ENCODE peak calls at places on chromosomes 13 and 19, in five cellular contexts. One of them, this sample, is unnamed.

GRCh38 chr19:2574971-2575630 is 99.2 kb downstream of the GADD45B start:
- DNase-seq in mucosa of gallbladder: no peak
- DNase-seq in ACHN: no peak
- DNase-seq in effector memory CD4-positive, alpha-beta T cell: no peak
- DNase-seq in WERI-Rb-1: no peak
- DNase-seq in this sample: no peak

GRCh38 chr19:38928406-38929001 is 2.1 kb downstream of the SARS2 start:
- DNase-seq in mucosa of gallbladder: no peak
- DNase-seq in ACHN: no peak
- DNase-seq in effector memory CD4-positive, alpha-beta T cell: no peak
- DNase-seq in WERI-Rb-1: no peak
- DNase-seq in this sample: no peak

GRCh38 chr13:49371943-49372636 is 71.8 kb downstream of the CAB39L start:
- DNase-seq in mucosa of gallbladder: no peak
- DNase-seq in ACHN: no peak
- DNase-seq in effector memory CD4-positive, alpha-beta T cell: no peak
- DNase-seq in WERI-Rb-1: no peak
- DNase-seq in this sample: no peak

GRCh38 chr13:33109801-33110200 is 93.6 kb downstream of the KL start:
- DNase-seq in mucosa of gallbladder: no peak
- DNase-seq in ACHN: peak; percentile 19
- DNase-seq in effector memory CD4-positive, alpha-beta T cell: no peak
- DNase-seq in WERI-Rb-1: peak; percentile 19
- DNase-seq in this sample: no peak

GRCh38 chr13:43136940-43137574 is 113.7 kb downstream of the DNAJC15 start:
- DNase-seq in mucosa of gallbladder: no peak
- DNase-seq in ACHN: no peak
- DNase-seq in effector memory CD4-positive, alpha-beta T cell: no peak
- DNase-seq in WERI-Rb-1: no peak
- DNase-seq in this sample: no peak

GRCh38 chr19:6020166-6020967 is 42.4 kb upstream of the RANBP3 start:
- DNase-seq in mucosa of gallbladder: no peak
- DNase-seq in ACHN: no peak
- DNase-seq in effector memory CD4-positive, alpha-beta T cell: no peak
- DNase-seq in WERI-Rb-1: no peak
- DNase-seq in this sample: peak; percentile 70

GRCh38 chr13:109698779-109699178 is 87.6 kb downstream of the IRS2 start:
- DNase-seq in mucosa of gallbladder: no peak
- DNase-seq in ACHN: no peak
- DNase-seq in effector memory CD4-positive, alpha-beta T cell: no peak
- DNase-seq in WERI-Rb-1: no peak
- DNase-seq in this sample: no peak

GRCh38 chr19:49596407-49596806 is 5.4 kb downstream of the PRR12 start:
- DNase-seq in mucosa of gallbladder: no peak
- DNase-seq in ACHN: no peak
- DNase-seq in effector memory CD4-positive, alpha-beta T cell: no peak
- DNase-seq in WERI-Rb-1: no peak
- DNase-seq in this sample: no peak

GRCh38 chr19:30525383-30525782 is 153.2 kb downstream of the ZNF536 start:
- DNase-seq in mucosa of gallbladder: no peak
- DNase-seq in ACHN: no peak
- DNase-seq in effector memory CD4-positive, alpha-beta T cell: no peak
- DNase-seq in WERI-Rb-1: peak; percentile 66
- DNase-seq in this sample: no peak

GRCh38 chr19:10593820-10594637 is 6.9 kb upstream of the AP1M2 start:
- DNase-seq in mucosa of gallbladder: no peak
- DNase-seq in ACHN: no peak
- DNase-seq in effector memory CD4-positive, alpha-beta T cell: no peak
- DNase-seq in WERI-Rb-1: no peak
- DNase-seq in this sample: no peak

GRCh38 chr13:26052136-26052736 is 420 bp upstream of the SHISA2 start:
- DNase-seq in mucosa of gallbladder: no peak
- DNase-seq in ACHN: no peak
- DNase-seq in effector memory CD4-positive, alpha-beta T cell: no peak
- DNase-seq in WERI-Rb-1: peak; percentile 41
- DNase-seq in this sample: no peak

GRCh38 chr13:28494861-28495585 is at the start of gene FLT1:
- DNase-seq in mucosa of gallbladder: peak; percentile 14
- DNase-seq in ACHN: no peak
- DNase-seq in effector memory CD4-positive, alpha-beta T cell: no peak
- DNase-seq in WERI-Rb-1: peak; percentile 71
- DNase-seq in this sample: peak; percentile 27

GRCh38 chr13:110070511-110071120 is 236.3 kb downstream of the COL4A1 start:
- DNase-seq in mucosa of gallbladder: no peak
- DNase-seq in ACHN: no peak
- DNase-seq in effector memory CD4-positive, alpha-beta T cell: no peak
- DNase-seq in WERI-Rb-1: no peak
- DNase-seq in this sample: no peak

GRCh38 chr19:13156968-13157882 is 7.0 kb downstream of the IER2 start:
- DNase-seq in mucosa of gallbladder: no peak
- DNase-seq in ACHN: no peak
- DNase-seq in effector memory CD4-positive, alpha-beta T cell: no peak
- DNase-seq in WERI-Rb-1: no peak
- DNase-seq in this sample: no peak

GRCh38 chr13:103388839-103389238 is 322.6 kb upstream of the SLC10A2 start:
- DNase-seq in mucosa of gallbladder: no peak
- DNase-seq in ACHN: no peak
- DNase-seq in effector memory CD4-positive, alpha-beta T cell: no peak
- DNase-seq in WERI-Rb-1: no peak
- DNase-seq in this sample: no peak

GRCh38 chr19:50003810-50004419 is 21.3 kb downstream of the VRK3 start:
- DNase-seq in mucosa of gallbladder: no peak
- DNase-seq in ACHN: peak; percentile 94
- DNase-seq in effector memory CD4-positive, alpha-beta T cell: no peak
- DNase-seq in WERI-Rb-1: no peak
- DNase-seq in this sample: peak; percentile 34